ENCODE peak calls at places on chromosomes 4 and X, in nine cellular contexts. O is stimulated activated CD8-positive, alpha-beta memory T cell treated with anti-CD3 and anti-CD28 coated beads, Interleukin-7, amount 100 ng/mL, for 24 hours; B is kidney epithelial cell; T is AG09319; W is A172; M is tibial nerve; K is germinal center; G is NCI-H524; V is GM23248. A is an unnamed sample.

GRCh38 chr4:84825701-84826100 is 140.8 kb downstream of the WDFY3 start:
- DNase-seq in W (no peak), T (no peak), B (no peak), G (no peak), K (no peak), O (no peak), M (no peak), V (no peak), A (no peak)

GRCh38 chrX:13345037-13345436 is 25.2 kb upstream of the ATXN3L start:
- DNase-seq in M (no peak), O (no peak), W (no peak), B (no peak), T (no peak), K (peak), G (no peak), V (no peak), A (no peak)

GRCh38 chr4:158033416-158033863 is 139.4 kb downstream of the GASK1B start:
- DNase-seq in G (no peak), M (no peak), O (no peak), W (peak), B (no peak), K (no peak), V (peak), T (no peak), A (peak)

GRCh38 chr4:114208747-114209146 is 229.3 kb upstream of the ARSJ start:
- DNase-seq in T (peak), V (peak), W (no peak), G (no peak), B (no peak), O (no peak), K (no peak), M (no peak), A (peak)

GRCh38 chr4:8377103-8378075 is 63.1 kb downstream of the ACOX3 start:
- DNase-seq in V (no peak), W (no peak), B (no peak), T (no peak), M (no peak), G (no peak), K (no peak), O (no peak), A (no peak)

GRCh38 chr4:184884863-184885262 is 59.1 kb upstream of the ACSL1 start:
- DNase-seq in T (no peak), K (no peak), W (no peak), M (no peak), B (no peak), O (no peak), G (no peak), V (no peak), A (no peak)

GRCh38 chr4:5373327-5373726 is 322.0 kb downstream of the STK32B start:
- DNase-seq in K (no peak), V (no peak), W (no peak), O (no peak), G (no peak), B (no peak), M (no peak), T (no peak), A (no peak)

GRCh38 chr4:103098746-103099421 is 750 bp downstream of the BDH2 start:
- DNase-seq in O (no peak), B (no peak), K (no peak), T (no peak), M (no peak), V (peak), W (no peak), G (no peak), A (peak)

GRCh38 chr4:174314770-174315169 is 31.1 kb downstream of the CEP44 start:
- DNase-seq in W (peak), K (no peak), O (no peak), B (no peak), G (no peak), T (no peak), M (no peak), V (peak), A (peak)

GRCh38 chr4:88106205-88106604 is 52.2 kb downstream of the ABCG2 start:
- DNase-seq in T (no peak), G (no peak), K (no peak), O (no peak), M (no peak), B (no peak), V (peak), W (no peak), A (no peak)

GRCh38 chr4:38162240-38162784 is 202.1 kb downstream of the PTTG2 start:
- DNase-seq in W (peak), M (no peak), B (peak), K (no peak), T (peak), V (peak), G (no peak), O (no peak), A (peak)

GRCh38 chr4:147479817-147480216 is 1.1 kb upstream of the EDNRA start:
- DNase-seq in M (peak), G (no peak), V (peak), T (no peak), B (no peak), O (no peak), K (no peak), W (peak), A (peak)

GRCh38 chr4:104966349-104967033 is 180.2 kb upstream of the TET2 start:
- DNase-seq in O (no peak), B (peak), G (no peak), K (peak), V (no peak), T (no peak), M (no peak), W (no peak), A (no peak)

GRCh38 chr4:107183155-107183774 is 147.2 kb upstream of the DKK2 start:
- DNase-seq in W (peak), V (peak), K (peak), B (peak), G (no peak), T (peak), O (no peak), M (no peak), A (peak)

GRCh38 chrX:137915466-137915865 is 349.5 kb downstream of the ZIC3 start:
- DNase-seq in G (peak), W (no peak), B (no peak), T (no peak), O (no peak), V (no peak), M (no peak), K (no peak), A (no peak)

GRCh38 chr4:123305746-123306145 is 90.8 kb upstream of the SPRY1 start:
- DNase-seq in B (no peak), M (no peak), T (no peak), V (no peak), W (no peak), K (no peak), G (no peak), O (no peak), A (no peak)

GRCh38 chr4:77734928-77735327 is 84.2 kb downstream of the CNOT6L start:
- DNase-seq in V (peak), B (peak), K (peak), T (peak), W (peak), O (no peak), M (no peak), G (no peak), A (peak)

GRCh38 chr4:124061413-124061812 is 651.1 kb downstream of the ANKRD50 start:
- DNase-seq in V (peak), M (no peak), B (no peak), G (no peak), W (peak), O (no peak), T (peak), K (no peak), A (peak)

GRCh38 chr4:123706961-123707360 is 310.4 kb downstream of the SPRY1 start:
- DNase-seq in V (peak), O (no peak), K (no peak), G (no peak), B (peak), W (no peak), T (no peak), M (no peak), A (peak)

GRCh38 chr4:165203541-165204461 is 3.6 kb upstream of the KLHL2 start:
- DNase-seq in K (no peak), W (no peak), M (no peak), O (no peak), B (no peak), V (no peak), G (no peak), T (no peak), A (no peak)